ENCODE peak calls at places on chromosomes 4 and X, in eight cellular contexts. H, V, T, U, O, D, C and S are unnamed samples.

GRCh38 chr4:1082215-1083182 is 30.9 kb downstream of the RNF212 start:
- DNase-seq in O (peak; percentile 82), U (peak; percentile 84), C (peak; percentile 51), T (peak; percentile 93), H (no peak), D (peak; percentile 15), V (no peak), S (no peak)

GRCh38 chr4:108072300-108072699 is 82.6 kb downstream of the HADH start:
- DNase-seq in V (no peak), O (no peak), H (no peak), C (no peak), T (no peak), D (no peak), U (no peak), S (no peak)

GRCh38 chrX:94400488-94400887 is 726.5 kb downstream of the FAM133A start:
- DNase-seq in T (no peak), V (peak; percentile 68), H (no peak), O (no peak), C (no peak), U (no peak), D (peak; percentile 71), S (no peak)

GRCh38 chr4:89482248-89482647 is 174.6 kb upstream of the GPRIN3 start:
- DNase-seq in C (no peak), U (no peak), O (no peak), D (peak; percentile 39), T (no peak), H (peak; percentile 61), V (peak; percentile 73), S (peak; percentile 69)

GRCh38 chr4:683247-683897 is 5.6 kb downstream of the SLC49A3 start:
- DNase-seq in U (peak; percentile 76), V (no peak), D (peak; percentile 30), O (no peak), T (no peak), H (no peak), C (peak; percentile 30), S (no peak)

GRCh38 chr4:17448689-17449088 is 63.2 kb downstream of the QDPR start:
- DNase-seq in T (no peak), D (no peak), U (no peak), H (no peak), V (no peak), O (no peak), C (no peak), S (no peak)

GRCh38 chrX:275967-276587 is 5.1 kb upstream of the PLCXD1 start:
- DNase-seq in T (peak; percentile 94), V (peak; percentile 95), D (peak; percentile 88), U (peak; percentile 91), O (peak; percentile 78), C (peak; percentile 90), H (peak; percentile 87), S (peak; percentile 83)

GRCh38 chrX:115958687-115959359 is 211.7 kb upstream of the AGTR2 start:
- DNase-seq in T (no peak), D (peak; percentile 29), U (no peak), H (peak; percentile 24), C (no peak), O (no peak), V (no peak), S (peak; percentile 28)

GRCh38 chr4:161356351-161356750 is 807.4 kb downstream of the FSTL5 start:
- DNase-seq in O (no peak), D (no peak), H (no peak), T (no peak), U (no peak), C (no peak), V (no peak), S (no peak)

GRCh38 chr4:139791681-139792080 is 126.1 kb downstream of the MGST2 start:
- DNase-seq in O (no peak), V (no peak), T (no peak), H (no peak), D (no peak), U (no peak), C (no peak), S (no peak)

GRCh38 chr4:153931804-153932203 is 142.9 kb upstream of the SFRP2 start:
- DNase-seq in O (no peak), C (no peak), D (no peak), V (no peak), H (no peak), T (no peak), U (no peak), S (no peak)

GRCh38 chr4:155950461-155950860 is 3.2 kb downstream of the CTSO start:
- DNase-seq in V (no peak), O (no peak), D (no peak), T (no peak), C (no peak), U (no peak), H (peak; percentile 11), S (peak; percentile 72)

GRCh38 chr4:183035726-183036415 is 63.2 kb upstream of the WWC2 start:
- DNase-seq in V (peak; percentile 60), D (peak; percentile 39), H (peak; percentile 29), U (no peak), T (no peak), O (no peak), C (no peak), S (no peak)

GRCh38 chrX:17759990-17760389 is 22.7 kb downstream of the SCML1 start:
- DNase-seq in O (no peak), V (no peak), T (no peak), U (no peak), D (no peak), C (no peak), H (no peak), S (no peak)

GRCh38 chr4:80196259-80197131 is 808 bp upstream of the PRDM8 start:
- DNase-seq in C (no peak), O (no peak), V (peak; percentile 77), T (no peak), H (peak; percentile 88), D (peak; percentile 71), U (no peak), S (peak; percentile 84)

GRCh38 chrX:22396408-22396807 is 123.7 kb downstream of the CBLL2 start:
- DNase-seq in H (no peak), T (no peak), U (no peak), O (no peak), V (no peak), C (no peak), D (no peak), S (no peak)

GRCh38 chrX:22397566-22397965 is 124.9 kb downstream of the CBLL2 start:
- DNase-seq in V (no peak), U (no peak), D (no peak), H (no peak), T (no peak), C (no peak), O (no peak), S (no peak)

GRCh38 chrX:22389544-22390243 is 117.0 kb downstream of the CBLL2 start:
- DNase-seq in O (no peak), V (no peak), T (no peak), U (no peak), D (no peak), C (no peak), H (no peak), S (no peak)

GRCh38 chrX:22395372-22395771 is 122.7 kb downstream of the CBLL2 start:
- DNase-seq in T (no peak), O (no peak), D (no peak), V (no peak), U (no peak), C (no peak), H (no peak), S (no peak)

GRCh38 chrX:22392176-22392814 is 119.6 kb downstream of the CBLL2 start:
- DNase-seq in C (no peak), U (no peak), O (no peak), T (no peak), D (no peak), V (no peak), H (no peak), S (no peak)
- H3K27ac ChIP-seq in C (no peak overlapping the region), U (no peak overlapping the region), O (no peak overlapping the region), T (no peak overlapping the region), D (no peak overlapping the region), V (no peak overlapping the region), H (no peak overlapping the region), S (no peak overlapping the region)

GRCh38 chrX:155329293-155329692 is 5.1 kb downstream of the CLIC2 start:
- DNase-seq in C (no peak), V (no peak), H (no peak), T (no peak), U (no peak), O (no peak), D (no peak), S (no peak)
- TF ChIP-seq CTCF in C (no peak), V (no peak), H (no peak), T (no peak), U (no peak), O (no peak), D (no peak), S (no peak)

GRCh38 chr4:166146806-166147540 is 273.9 kb downstream of the TLL1 start:
- DNase-seq in H (no peak), T (no peak), D (no peak), O (no peak), U (no peak), V (no peak), C (no peak), S (no peak)

GRCh38 chr4:166143227-166143626 is 270.2 kb downstream of the TLL1 start:
- DNase-seq in H (no peak), T (no peak), V (no peak), O (no peak), U (no peak), C (no peak), D (no peak), S (no peak)

GRCh38 chr4:166140951-166141350 is 267.9 kb downstream of the TLL1 start:
- DNase-seq in T (no peak), C (no peak), D (no peak), V (no peak), H (no peak), O (no peak), U (no peak), S (no peak)

DNA sequence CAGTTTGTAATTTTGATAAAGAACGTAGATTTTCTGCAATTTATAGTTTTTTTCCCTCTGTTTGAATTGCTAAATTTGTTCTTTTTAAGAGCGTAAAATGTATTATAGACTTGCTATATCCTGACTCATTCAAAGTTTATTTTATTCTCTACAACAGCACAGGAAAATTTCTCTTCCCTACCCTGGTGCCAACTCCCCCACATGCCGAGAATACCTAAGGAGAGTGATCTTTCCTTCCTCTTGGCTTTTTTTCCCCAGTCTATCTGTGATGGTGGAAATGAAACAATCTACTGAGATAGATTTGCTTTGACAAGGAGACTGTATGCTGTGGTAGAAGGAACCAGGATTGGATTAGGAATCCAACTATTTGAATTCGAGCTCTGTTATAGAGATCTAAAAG is 271.6 kb downstream of the TLL1 start:
- DNase-seq in U (no peak), H (no peak), V (no peak), D (no peak), T (no peak), C (no peak), O (no peak), S (no peak)
- H3K27me3 ChIP-seq in U (no peaks in the 10 kb centered on the region), H (no peaks in the 10 kb centered on the region), V (no peaks in the 10 kb centered on the region), D (no peaks in the 10 kb centered on the region), T (no peaks in the 10 kb centered on the region), C (no peaks in the 10 kb centered on the region), O (no peaks in the 10 kb centered on the region), S (no peaks in the 10 kb centered on the region)

GRCh38 chr4:118712872-118713271 is 27.7 kb downstream of the METTL14 start:
- DNase-seq in U (no peak), T (no peak), O (no peak), V (no peak), H (no peak), D (no peak), C (no peak), S (no peak)

GRCh38 chr4:118723369-118723768 is 38.2 kb downstream of the METTL14 start:
- DNase-seq in H (peak; percentile 53), T (no peak), U (no peak), C (no peak), O (no peak), D (no peak), V (no peak), S (no peak)

GRCh38 chr4:118716304-118716703 is 31.1 kb downstream of the METTL14 start:
- DNase-seq in H (no peak), V (no peak), D (no peak), U (no peak), C (no peak), T (no peak), O (no peak), S (no peak)

GRCh38 chr4:118718511-118719170 is 33.4 kb downstream of the METTL14 start:
- DNase-seq in U (no peak), H (no peak), V (no peak), C (no peak), T (no peak), O (no peak), D (no peak), S (no peak)
- H3K27ac ChIP-seq in U (no peak overlapping the region), H (no peak overlapping the region), V (no peak overlapping the region), C (no peak overlapping the region), T (no peak overlapping the region), O (no peak overlapping the region), D (no peak overlapping the region), S (no peak overlapping the region)